ENCODE peak calls at places on chromosomes 6 and 20, in seven cellular contexts. U is IMR-90, Q is HFF-Myc, C is endodermal cell, X is lower leg skin, T is fibroblast of villous mesenchyme, Y is AG10803. R is an unnamed sample.

GRCh38 chr6:170446841-170447560 is 106.1 kb downstream of the PSMB1 start:
- DNase-seq in U (no peak), Q (no peak), C (peak), X (peak), T (no peak), Y (no peak), R (peak)

GRCh38 chr6:128478230-128479047 is 42.0 kb downstream of the PTPRK start:
- DNase-seq in U (no peak), Q (no peak), C (no peak), X (no peak), T (no peak), Y (no peak), R (no peak)

GRCh38 chr20:7744411-7744810 is 195.8 kb downstream of the HAO1 start:
- DNase-seq in U (peak), Q (peak), C (no peak), X (no peak), T (peak), Y (peak), R (no peak)

GRCh38 chr6:10742251-10742650 is 5.4 kb upstream of the TMEM14B start:
- DNase-seq in U (no peak), Q (no peak), C (no peak), X (no peak), T (no peak), Y (no peak), R (no peak)

GRCh38 chr6:41531016-41531415 is 15.2 kb upstream of the FOXP4 start:
- DNase-seq in U (no peak), Q (no peak), C (no peak), X (no peak), T (no peak), Y (no peak), R (no peak)

GRCh38 chr6:166006593-166007301 is 160.9 kb downstream of the TBXT start:
- DNase-seq in U (peak), Q (no peak), C (no peak), X (peak), T (peak), Y (peak), R (no peak)

GRCh38 chr20:63775096-63775978 is 35.8 kb downstream of the SLC2A4RG start:
- DNase-seq in U (peak), Q (no peak), C (peak), X (no peak), T (peak), Y (peak), R (no peak)

GRCh38 chr6:135212020-135212806 is 31.1 kb downstream of the MYB start:
- DNase-seq in U (peak), Q (peak), C (no peak), X (no peak), T (peak), Y (peak), R (no peak)

GRCh38 chr6:46583081-46583480 is 69.5 kb downstream of the CYP39A1 start:
- DNase-seq in U (no peak), Q (no peak), C (no peak), X (no peak), T (peak), Y (no peak), R (no peak)

GRCh38 chr6:1400126-1400850 is 10.9 kb downstream of the FOXF2 start:
- DNase-seq in U (no peak), Q (no peak), C (peak), X (peak), T (no peak), Y (no peak), R (no peak)

GRCh38 chr20:8924539-8924938 is 144.3 kb upstream of the PLCB4 start:
- DNase-seq in U (no peak), Q (no peak), C (no peak), X (no peak), T (no peak), Y (no peak), R (no peak)

GRCh38 chr20:5127859-5128409 is 1.1 kb downstream of the CDS2 start:
- DNase-seq in U (no peak), Q (no peak), C (no peak), X (no peak), T (no peak), Y (no peak), R (peak)

GRCh38 chr20:47274449-47275108 is 81.9 kb downstream of the ZMYND8 start:
- DNase-seq in U (peak), Q (peak), C (no peak), X (peak), T (peak), Y (peak), R (no peak)

GRCh38 chr6:117317261-117317660 is 51.9 kb downstream of the VGLL2 start:
- DNase-seq in U (peak), Q (no peak), C (no peak), X (no peak), T (peak), Y (peak), R (no peak)
- TF ChIP-seq CTCF in U (peak), Q (peak), C (peak), X (no peak), T (peak), Y (peak), R (peak)

GRCh38 chr20:38725959-38726848 is 1.9 kb downstream of the SLC32A1 start:
- DNase-seq in U (peak), Q (no peak), C (peak), X (no peak), T (peak), Y (peak), R (no peak)
- TF ChIP-seq CTCF in U (peak), Q (peak), C (peak), X (no peak), T (peak), Y (peak), R (peak)

DNA sequence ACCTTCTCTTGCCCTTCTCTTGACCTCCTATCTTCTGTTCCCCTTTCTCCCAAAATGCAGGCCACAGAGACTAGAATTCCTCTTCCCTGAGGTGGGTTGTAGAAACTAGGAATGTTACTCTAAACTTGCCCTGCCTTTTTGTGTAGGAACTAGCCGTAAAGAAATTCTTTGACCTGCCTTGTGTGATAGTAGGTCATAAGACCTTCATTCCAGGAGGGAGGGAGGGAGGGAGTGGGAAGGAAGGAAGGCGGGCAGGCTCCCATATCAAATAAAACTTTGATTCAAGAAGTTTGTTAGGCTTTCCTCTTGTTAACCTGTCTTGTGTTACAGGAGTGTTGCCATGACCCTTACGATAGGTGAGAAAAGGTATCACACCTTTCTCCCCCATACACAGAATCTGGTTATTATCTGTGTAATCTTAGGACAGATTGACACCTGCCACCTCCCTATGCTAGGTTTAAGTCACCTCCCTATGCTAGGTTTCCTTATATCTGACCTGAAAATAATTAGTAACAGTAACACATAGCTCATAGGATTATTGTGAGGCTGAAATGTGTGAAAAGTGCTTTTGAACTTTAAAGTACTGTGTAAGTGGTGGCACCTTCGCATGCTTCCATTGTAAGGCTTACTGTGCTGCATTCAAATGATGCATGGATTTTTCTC is 32.6 kb upstream of the FUCA2 start:
- DNase-seq in U (no peak), Q (no peak), C (no peak), X (no peak), T (no peak), Y (no peak), R (no peak)
- TF ChIP-seq CTCF in U (no peak), Q (no peak), C (no peak), X (no peak), T (no peak), Y (no peak), R (no peak)

GRCh38 chr6:116615937-116616756 is at the start of gene RSPH4A:
- DNase-seq in U (peak), Q (peak), C (peak), X (peak), T (peak), Y (peak), R (peak)
- TF ChIP-seq CTCF in U (peak), Q (peak), C (no peak), X (no peak), T (peak), Y (peak), R (peak)

R was measured in osteocyte.